ENCODE peak calls at places on chromosomes 7 and 10, in seven cellular contexts. One of them, this sample, is unnamed.

GRCh38 chr10:123136806-123137642 is 1.3 kb downstream of the HMX3 start:
- DNase-seq in tibial nerve: no peak
- DNase-seq in ascending aorta: no peak
- DNase-seq in cardiac muscle cell: no peak
- DNase-seq in brain microvascular endothelial cell: no peak
- DNase-seq in stomach: no peak
- DNase-seq in upper lobe of left lung: peak
- DNase-seq in this sample: no peak

GRCh38 chr10:46553238-46554049 is 3.0 kb downstream of the GPRIN2 start:
- DNase-seq in tibial nerve: peak
- DNase-seq in ascending aorta: peak
- DNase-seq in cardiac muscle cell: no peak
- DNase-seq in brain microvascular endothelial cell: no peak
- DNase-seq in stomach: no peak
- DNase-seq in upper lobe of left lung: peak
- DNase-seq in this sample: peak

GRCh38 chr10:35050556-35050955 is 39.6 kb downstream of the CUL2 start:
- DNase-seq in tibial nerve: no peak
- DNase-seq in ascending aorta: no peak
- DNase-seq in cardiac muscle cell: no peak
- DNase-seq in brain microvascular endothelial cell: no peak
- DNase-seq in stomach: no peak
- DNase-seq in upper lobe of left lung: no peak
- DNase-seq in this sample: no peak

GRCh38 chr7:112056409-112056808 is 149.8 kb downstream of the DOCK4 start:
- DNase-seq in tibial nerve: no peak
- DNase-seq in ascending aorta: no peak
- DNase-seq in cardiac muscle cell: peak
- DNase-seq in brain microvascular endothelial cell: peak
- DNase-seq in stomach: no peak
- DNase-seq in upper lobe of left lung: no peak
- DNase-seq in this sample: no peak

GRCh38 chr10:110513949-110514348 is 16.2 kb downstream of the DUSP5 start:
- DNase-seq in tibial nerve: no peak
- DNase-seq in ascending aorta: no peak
- DNase-seq in cardiac muscle cell: no peak
- DNase-seq in brain microvascular endothelial cell: no peak
- DNase-seq in stomach: no peak
- DNase-seq in upper lobe of left lung: no peak
- DNase-seq in this sample: no peak

GRCh38 chr10:102120987-102121738 is 995 bp upstream of the LDB1 start:
- DNase-seq in tibial nerve: peak
- DNase-seq in ascending aorta: peak
- DNase-seq in cardiac muscle cell: peak
- DNase-seq in brain microvascular endothelial cell: no peak
- DNase-seq in stomach: peak
- DNase-seq in upper lobe of left lung: peak
- DNase-seq in this sample: peak

GRCh38 chr7:103003004-103003403 is 71.6 kb downstream of the FBXL13 start:
- DNase-seq in tibial nerve: no peak
- DNase-seq in ascending aorta: no peak
- DNase-seq in cardiac muscle cell: no peak
- DNase-seq in brain microvascular endothelial cell: no peak
- DNase-seq in stomach: no peak
- DNase-seq in upper lobe of left lung: no peak
- DNase-seq in this sample: no peak

GRCh38 chr10:22908837-22909236 is 19.0 kb upstream of the ARMC3 start:
- DNase-seq in tibial nerve: no peak
- DNase-seq in ascending aorta: no peak
- DNase-seq in cardiac muscle cell: no peak
- DNase-seq in brain microvascular endothelial cell: no peak
- DNase-seq in stomach: no peak
- DNase-seq in upper lobe of left lung: no peak
- DNase-seq in this sample: no peak

GRCh38 chr10:87538092-87538795 is 33.6 kb downstream of the MINPP1 start:
- DNase-seq in tibial nerve: no peak
- DNase-seq in ascending aorta: no peak
- DNase-seq in cardiac muscle cell: no peak
- DNase-seq in brain microvascular endothelial cell: no peak
- DNase-seq in stomach: no peak
- DNase-seq in upper lobe of left lung: no peak
- DNase-seq in this sample: no peak

GRCh38 chr7:25360471-25360870 is 132.2 kb upstream of the NPVF start:
- DNase-seq in tibial nerve: no peak
- DNase-seq in ascending aorta: no peak
- DNase-seq in cardiac muscle cell: no peak
- DNase-seq in brain microvascular endothelial cell: no peak
- DNase-seq in stomach: no peak
- DNase-seq in upper lobe of left lung: no peak
- DNase-seq in this sample: no peak

GRCh38 chr7:831596-832291 is 532 bp upstream of the SUN1 start:
- DNase-seq in tibial nerve: no peak
- DNase-seq in ascending aorta: no peak
- DNase-seq in cardiac muscle cell: peak
- DNase-seq in brain microvascular endothelial cell: peak
- DNase-seq in stomach: no peak
- DNase-seq in upper lobe of left lung: no peak
- DNase-seq in this sample: no peak

GRCh38 chr7:10797157-10797556 is 176.5 kb upstream of the PHF14 start:
- DNase-seq in tibial nerve: no peak
- DNase-seq in ascending aorta: no peak
- DNase-seq in cardiac muscle cell: no peak
- DNase-seq in brain microvascular endothelial cell: no peak
- DNase-seq in stomach: no peak
- DNase-seq in upper lobe of left lung: no peak
- DNase-seq in this sample: no peak

GRCh38 chr10:85651507-85651902 is 715.1 kb downstream of the GRID1 start:
- DNase-seq in tibial nerve: no peak
- DNase-seq in ascending aorta: no peak
- DNase-seq in cardiac muscle cell: no peak
- DNase-seq in brain microvascular endothelial cell: peak
- DNase-seq in stomach: no peak
- DNase-seq in upper lobe of left lung: no peak
- DNase-seq in this sample: no peak

GRCh38 chr10:50585921-50586739 is 37.6 kb downstream of the SGMS1 start:
- DNase-seq in tibial nerve: no peak
- DNase-seq in ascending aorta: no peak
- DNase-seq in cardiac muscle cell: peak
- DNase-seq in brain microvascular endothelial cell: peak
- DNase-seq in stomach: no peak
- DNase-seq in upper lobe of left lung: no peak
- DNase-seq in this sample: no peak

GRCh38 chr10:509361-510102 is 179.9 kb downstream of the DIP2C start:
- DNase-seq in tibial nerve: no peak
- DNase-seq in ascending aorta: peak
- DNase-seq in cardiac muscle cell: no peak
- DNase-seq in brain microvascular endothelial cell: no peak
- DNase-seq in stomach: no peak
- DNase-seq in upper lobe of left lung: no peak
- DNase-seq in this sample: peak

GRCh38 chr10:109741712-109742111 is 181.6 kb downstream of the XPNPEP1 start:
- DNase-seq in tibial nerve: no peak
- DNase-seq in ascending aorta: no peak
- DNase-seq in cardiac muscle cell: no peak
- DNase-seq in brain microvascular endothelial cell: no peak
- DNase-seq in stomach: no peak
- DNase-seq in upper lobe of left lung: no peak
- DNase-seq in this sample: no peak

GRCh38 chr7:81013036-81013435 is 94.2 kb upstream of the SEMA3C start:
- DNase-seq in tibial nerve: no peak
- DNase-seq in ascending aorta: no peak
- DNase-seq in cardiac muscle cell: peak
- DNase-seq in brain microvascular endothelial cell: peak
- DNase-seq in stomach: no peak
- DNase-seq in upper lobe of left lung: no peak
- DNase-seq in this sample: no peak

GRCh38 chr10:224571-224970 is 89.3 kb downstream of the ZMYND11 start:
- DNase-seq in tibial nerve: no peak
- DNase-seq in ascending aorta: no peak
- DNase-seq in cardiac muscle cell: no peak
- DNase-seq in brain microvascular endothelial cell: no peak
- DNase-seq in stomach: no peak
- DNase-seq in upper lobe of left lung: no peak
- DNase-seq in this sample: no peak

GRCh38 chr10:61754553-61755540 is 92.1 kb downstream of the CABCOCO1 start:
- DNase-seq in tibial nerve: no peak
- DNase-seq in ascending aorta: no peak
- DNase-seq in cardiac muscle cell: no peak
- DNase-seq in brain microvascular endothelial cell: no peak
- DNase-seq in stomach: no peak
- DNase-seq in upper lobe of left lung: no peak
- DNase-seq in this sample: no peak
- H3K27ac ChIP-seq in tibial nerve: no peak
- H3K27ac ChIP-seq in ascending aorta: peak
- H3K27ac ChIP-seq in cardiac muscle cell: no peak
- H3K27ac ChIP-seq in brain microvascular endothelial cell: no peak
- H3K27ac ChIP-seq in stomach: no peak
- H3K27ac ChIP-seq in upper lobe of left lung: no peak
- H3K27ac ChIP-seq in this sample: no peak

DNA sequence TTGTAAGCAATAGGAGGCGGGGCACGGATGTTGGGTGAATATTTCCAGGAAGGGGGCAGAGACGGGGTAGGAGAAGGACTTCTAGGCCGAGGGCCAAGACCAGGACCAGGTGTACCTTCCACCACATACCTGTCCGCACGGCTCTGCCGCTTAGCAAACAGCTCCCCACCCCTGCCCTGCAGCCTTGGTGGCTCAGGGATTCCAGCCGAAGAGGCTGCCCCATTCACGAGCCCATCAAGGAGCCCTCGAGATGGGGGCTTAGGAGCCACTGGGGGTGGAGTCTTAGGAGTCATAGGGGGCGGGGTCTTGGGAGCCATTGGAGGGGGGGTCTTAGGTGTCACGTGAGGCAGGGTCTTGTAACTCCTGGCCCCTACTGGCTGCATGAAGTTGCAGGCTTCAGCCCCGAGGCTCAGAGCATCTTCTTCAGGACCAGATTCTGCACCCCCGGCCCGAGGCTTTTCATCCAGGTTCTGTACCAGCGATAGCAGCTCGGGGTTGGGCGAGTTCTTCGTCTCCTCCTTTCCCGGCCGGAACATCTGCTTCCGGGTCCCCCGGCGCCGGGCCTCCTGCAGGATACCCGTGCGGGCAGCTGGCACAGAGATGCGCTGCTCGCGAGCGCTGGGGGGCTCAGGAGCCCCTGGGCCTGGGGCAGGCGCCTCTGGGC is 6.1 kb upstream of the MYOZ1 start:
- DNase-seq in tibial nerve: peak
- DNase-seq in ascending aorta: peak
- DNase-seq in cardiac muscle cell: peak
- DNase-seq in brain microvascular endothelial cell: no peak
- DNase-seq in stomach: peak
- DNase-seq in upper lobe of left lung: peak
- DNase-seq in this sample: peak
- H3K27ac ChIP-seq in tibial nerve: peak
- H3K27ac ChIP-seq in ascending aorta: peak
- H3K27ac ChIP-seq in cardiac muscle cell: peak
- H3K27ac ChIP-seq in brain microvascular endothelial cell: peak
- H3K27ac ChIP-seq in stomach: peak
- H3K27ac ChIP-seq in upper lobe of left lung: peak
- H3K27ac ChIP-seq in this sample: peak

GRCh38 chr10:30977385-30977784 is 54.3 kb downstream of the ZNF438 start:
- DNase-seq in tibial nerve: no peak
- DNase-seq in ascending aorta: no peak
- DNase-seq in cardiac muscle cell: no peak
- DNase-seq in brain microvascular endothelial cell: no peak
- DNase-seq in stomach: no peak
- DNase-seq in upper lobe of left lung: no peak
- DNase-seq in this sample: no peak

GRCh38 chr10:30979956-30980355 is 51.7 kb downstream of the ZNF438 start:
- DNase-seq in tibial nerve: no peak
- DNase-seq in ascending aorta: no peak
- DNase-seq in cardiac muscle cell: no peak
- DNase-seq in brain microvascular endothelial cell: no peak
- DNase-seq in stomach: no peak
- DNase-seq in upper lobe of left lung: no peak
- DNase-seq in this sample: no peak

GRCh38 chr10:30985552-30985951 is 46.1 kb downstream of the ZNF438 start:
- DNase-seq in tibial nerve: no peak
- DNase-seq in ascending aorta: no peak
- DNase-seq in cardiac muscle cell: peak
- DNase-seq in brain microvascular endothelial cell: no peak
- DNase-seq in stomach: no peak
- DNase-seq in upper lobe of left lung: no peak
- DNase-seq in this sample: no peak

GRCh38 chr10:30984563-30985328 is 46.9 kb downstream of the ZNF438 start:
- DNase-seq in tibial nerve: no peak
- DNase-seq in ascending aorta: no peak
- DNase-seq in cardiac muscle cell: peak
- DNase-seq in brain microvascular endothelial cell: no peak
- DNase-seq in stomach: no peak
- DNase-seq in upper lobe of left lung: no peak
- DNase-seq in this sample: no peak

DNA sequence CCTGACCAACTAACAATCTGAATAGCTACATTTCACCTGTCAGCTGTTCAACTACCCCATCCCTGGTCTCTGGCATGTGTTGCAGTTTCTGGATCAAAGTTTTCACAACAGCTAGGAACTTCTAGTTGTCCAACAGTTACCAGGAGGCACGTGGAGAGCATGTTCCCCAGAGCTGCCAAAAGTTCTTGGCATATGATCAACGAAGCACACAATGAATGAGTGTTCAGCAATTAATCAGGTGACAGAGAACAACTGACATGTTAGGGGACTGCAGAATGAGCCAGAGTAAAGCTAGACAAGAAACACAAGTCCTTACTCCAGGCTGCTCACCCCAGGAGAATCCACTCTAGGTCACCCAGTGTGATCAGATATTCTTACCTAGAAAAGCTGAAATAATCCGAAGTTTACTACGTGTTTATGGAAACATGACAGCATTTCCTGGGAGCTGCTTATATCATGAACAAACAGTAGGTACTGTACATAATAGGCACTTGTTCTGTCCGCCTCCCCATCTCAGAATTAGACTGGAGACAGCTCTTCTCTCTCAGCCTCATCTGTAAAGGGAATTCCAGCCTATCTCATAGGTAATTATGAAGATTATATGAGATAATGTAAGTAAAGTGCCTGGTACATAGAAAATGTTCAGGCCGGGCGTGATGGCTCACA is 50.6 kb downstream of the ZNF438 start:
- DNase-seq in tibial nerve: peak
- DNase-seq in ascending aorta: peak
- DNase-seq in cardiac muscle cell: peak
- DNase-seq in brain microvascular endothelial cell: no peak
- DNase-seq in stomach: peak
- DNase-seq in upper lobe of left lung: no peak
- DNase-seq in this sample: no peak
- H3K27ac ChIP-seq in tibial nerve: peak
- H3K27ac ChIP-seq in ascending aorta: peak
- H3K27ac ChIP-seq in cardiac muscle cell: peak
- H3K27ac ChIP-seq in brain microvascular endothelial cell: no peak
- H3K27ac ChIP-seq in stomach: peak
- H3K27ac ChIP-seq in upper lobe of left lung: peak
- H3K27ac ChIP-seq in this sample: no peak

GRCh38 chr10:31146496-31147219 is 115.0 kb upstream of the ZNF438 start:
- DNase-seq in tibial nerve: no peak
- DNase-seq in ascending aorta: no peak
- DNase-seq in cardiac muscle cell: peak
- DNase-seq in brain microvascular endothelial cell: peak
- DNase-seq in stomach: no peak
- DNase-seq in upper lobe of left lung: peak
- DNase-seq in this sample: no peak
- H3K27ac ChIP-seq in tibial nerve: peak
- H3K27ac ChIP-seq in ascending aorta: no peak
- H3K27ac ChIP-seq in cardiac muscle cell: peak
- H3K27ac ChIP-seq in brain microvascular endothelial cell: peak
- H3K27ac ChIP-seq in stomach: no peak
- H3K27ac ChIP-seq in upper lobe of left lung: no peak
- H3K27ac ChIP-seq in this sample: no peak

GRCh38 chr7:2699289-2699620 is 11.3 kb downstream of the AMZ1 start:
- DNase-seq in tibial nerve: no peak
- DNase-seq in ascending aorta: no peak
- DNase-seq in cardiac muscle cell: no peak
- DNase-seq in brain microvascular endothelial cell: no peak
- DNase-seq in stomach: no peak
- DNase-seq in upper lobe of left lung: no peak
- DNase-seq in this sample: no peak
- H3K27ac ChIP-seq in tibial nerve: no peak
- H3K27ac ChIP-seq in ascending aorta: no peak
- H3K27ac ChIP-seq in cardiac muscle cell: no peak
- H3K27ac ChIP-seq in brain microvascular endothelial cell: no peak
- H3K27ac ChIP-seq in stomach: no peak
- H3K27ac ChIP-seq in upper lobe of left lung: no peak
- H3K27ac ChIP-seq in this sample: no peak